ENCODE peak calls at places on chromosomes 11 and 22, in seven cellular contexts. A is NCI-H2029 treated with DMSO at 0.1 percent for 48 hours; L is effector CD4-positive, alpha-beta T cell; T is pons; J is astrocyte of the hippocampus; H is thoracic aorta; R is SHP77 treated with DMSO at 0.1 percent for 48 hours. B is an unnamed sample.
A peak's percentile ranks its signal among the peaks of the same experiment; 100 is the strongest.

GRCh38 chr11:540583-541432 is 3.5 kb downstream of the LRRC56 start:
- DNase-seq in A (no peak), L (no peak), T (no peak), J (no peak), H (no peak), R (no peak), B (no peak)

GRCh38 chr11:111259871-111260270 is 14.3 kb downstream of the POU2AF2 start:
- DNase-seq in A (no peak), L (no peak), T (no peak), J (no peak), H (no peak), R (no peak), B (no peak)

GRCh38 chr11:59273008-59273841 is 60.5 kb upstream of the MPEG1 start:
- DNase-seq in A (peak; percentile 78), L (no peak), T (peak; percentile 20), J (no peak), H (no peak), R (no peak), B (no peak)

GRCh38 chr22:44372611-44373010 is 59.9 kb upstream of the SHISAL1 start:
- DNase-seq in A (no peak), L (no peak), T (no peak), J (no peak), H (no peak), R (no peak), B (no peak)

GRCh38 chr11:32018672-32019071 is 72.2 kb upstream of the RCN1 start:
- DNase-seq in A (no peak), L (no peak), T (no peak), J (no peak), H (no peak), R (no peak), B (no peak)

GRCh38 chr22:46972256-46972655 is 209.8 kb downstream of the TBC1D22A start:
- DNase-seq in A (no peak), L (no peak), T (no peak), J (no peak), H (no peak), R (no peak), B (no peak)

GRCh38 chr11:14764899-14765527 is 121.4 kb downstream of the PDE3B start:
- DNase-seq in A (no peak), L (peak; percentile 37), T (no peak), J (peak; percentile 48), H (no peak), R (no peak), B (no peak)

GRCh38 chr11:1111545-1112212 is 37.0 kb downstream of the MUC2 start:
- DNase-seq in A (no peak), L (no peak), T (no peak), J (no peak), H (no peak), R (no peak), B (no peak)

GRCh38 chr11:16923987-16924386 is 90.2 kb downstream of the PLEKHA7 start:
- DNase-seq in A (no peak), L (no peak), T (no peak), J (no peak), H (no peak), R (no peak), B (no peak)

B was measured in A673.